ENCODE peak calls at places on chromosomes 2 and 18, in seven cellular contexts. One of them, this sample, is unnamed.

GRCh38 chr18:58054041-58054733 is 10.2 kb downstream of the NEDD4L start:
- DNase-seq in NCI-H2081: no peak
- DNase-seq in sciatic nerve: no peak
- DNase-seq in head of caudate nucleus: no peak
- DNase-seq in activated CD4-positive, alpha-beta T cell treated with anti-CD3 and anti-CD28 coated beads for 48 hours: no peak
- DNase-seq in myocyte: no peak
- DNase-seq in NCI-H1105 treated with DMSO at 0.1 percent for 48 hours: no peak
- DNase-seq in this sample: peak

GRCh38 chr2:167844714-167845530 is 402.5 kb downstream of the STK39 start:
- DNase-seq in sciatic nerve: no peak
- DNase-seq in myocyte: no peak
- DNase-seq in NCI-H2081: peak
- DNase-seq in NCI-H1105 treated with DMSO at 0.1 percent for 48 hours: peak
- DNase-seq in head of caudate nucleus: no peak
- DNase-seq in activated CD4-positive, alpha-beta T cell treated with anti-CD3 and anti-CD28 coated beads for 48 hours: peak
- DNase-seq in this sample: peak

GRCh38 chr18:39434223-39434622 is 1868.6 kb upstream of the CELF4 start:
- DNase-seq in NCI-H1105 treated with DMSO at 0.1 percent for 48 hours: no peak
- DNase-seq in activated CD4-positive, alpha-beta T cell treated with anti-CD3 and anti-CD28 coated beads for 48 hours: no peak
- DNase-seq in myocyte: peak
- DNase-seq in NCI-H2081: no peak
- DNase-seq in head of caudate nucleus: no peak
- DNase-seq in sciatic nerve: no peak
- DNase-seq in this sample: no peak

GRCh38 chr18:9643549-9643948 is 29.2 kb upstream of the PPP4R1 start:
- DNase-seq in myocyte: peak
- DNase-seq in sciatic nerve: no peak
- DNase-seq in NCI-H1105 treated with DMSO at 0.1 percent for 48 hours: no peak
- DNase-seq in head of caudate nucleus: no peak
- DNase-seq in activated CD4-positive, alpha-beta T cell treated with anti-CD3 and anti-CD28 coated beads for 48 hours: no peak
- DNase-seq in NCI-H2081: no peak
- DNase-seq in this sample: no peak

GRCh38 chr2:46580416-46580815 is 101.1 kb downstream of the TMEM247 start:
- DNase-seq in activated CD4-positive, alpha-beta T cell treated with anti-CD3 and anti-CD28 coated beads for 48 hours: no peak
- DNase-seq in myocyte: no peak
- DNase-seq in NCI-H1105 treated with DMSO at 0.1 percent for 48 hours: no peak
- DNase-seq in NCI-H2081: no peak
- DNase-seq in head of caudate nucleus: no peak
- DNase-seq in sciatic nerve: no peak
- DNase-seq in this sample: no peak

GRCh38 chr18:78912862-78913261 is 66.8 kb upstream of the SALL3 start:
- DNase-seq in activated CD4-positive, alpha-beta T cell treated with anti-CD3 and anti-CD28 coated beads for 48 hours: no peak
- DNase-seq in NCI-H1105 treated with DMSO at 0.1 percent for 48 hours: no peak
- DNase-seq in sciatic nerve: no peak
- DNase-seq in NCI-H2081: no peak
- DNase-seq in myocyte: no peak
- DNase-seq in head of caudate nucleus: no peak
- DNase-seq in this sample: no peak

GRCh38 chr2:7191927-7192326 is 274.7 kb downstream of the RNF144A start:
- DNase-seq in head of caudate nucleus: no peak
- DNase-seq in activated CD4-positive, alpha-beta T cell treated with anti-CD3 and anti-CD28 coated beads for 48 hours: no peak
- DNase-seq in NCI-H1105 treated with DMSO at 0.1 percent for 48 hours: no peak
- DNase-seq in sciatic nerve: no peak
- DNase-seq in myocyte: no peak
- DNase-seq in NCI-H2081: no peak
- DNase-seq in this sample: no peak

GRCh38 chr2:202337706-202338346 is 38.3 kb upstream of the BMPR2 start:
- DNase-seq in activated CD4-positive, alpha-beta T cell treated with anti-CD3 and anti-CD28 coated beads for 48 hours: no peak
- DNase-seq in myocyte: peak
- DNase-seq in sciatic nerve: no peak
- DNase-seq in NCI-H1105 treated with DMSO at 0.1 percent for 48 hours: no peak
- DNase-seq in NCI-H2081: no peak
- DNase-seq in head of caudate nucleus: no peak
- DNase-seq in this sample: no peak

GRCh38 chr2:210475726-210476125 is 833 bp downstream of the LANCL1 start:
- DNase-seq in sciatic nerve: no peak
- DNase-seq in NCI-H1105 treated with DMSO at 0.1 percent for 48 hours: no peak
- DNase-seq in NCI-H2081: no peak
- DNase-seq in head of caudate nucleus: no peak
- DNase-seq in myocyte: no peak
- DNase-seq in activated CD4-positive, alpha-beta T cell treated with anti-CD3 and anti-CD28 coated beads for 48 hours: no peak
- DNase-seq in this sample: no peak

GRCh38 chr2:169361706-169362345 is 508 bp downstream of the LRP2 start:
- DNase-seq in head of caudate nucleus: peak
- DNase-seq in sciatic nerve: no peak
- DNase-seq in activated CD4-positive, alpha-beta T cell treated with anti-CD3 and anti-CD28 coated beads for 48 hours: peak
- DNase-seq in NCI-H1105 treated with DMSO at 0.1 percent for 48 hours: no peak
- DNase-seq in myocyte: peak
- DNase-seq in NCI-H2081: no peak
- DNase-seq in this sample: peak

GRCh38 chr2:190340369-190340768 is 3.0 kb upstream of the INPP1 start:
- DNase-seq in activated CD4-positive, alpha-beta T cell treated with anti-CD3 and anti-CD28 coated beads for 48 hours: peak
- DNase-seq in sciatic nerve: no peak
- DNase-seq in head of caudate nucleus: no peak
- DNase-seq in myocyte: no peak
- DNase-seq in NCI-H2081: peak
- DNase-seq in NCI-H1105 treated with DMSO at 0.1 percent for 48 hours: peak
- DNase-seq in this sample: peak

This sample was measured in erythroblast.